ENCODE peak calls at places on chromosomes 11 and 22, in five cellular contexts. One of them, this sample, is unnamed.
A peak's percentile ranks its signal among the peaks of the same experiment; 100 is the strongest.

GRCh38 chr11:64356498-64357411 is 2.2 kb upstream of the RPS6KA4 start:
- DNase-seq in fibroblast of lung: peak; percentile 22
- DNase-seq in K562: peak; percentile 80
- DNase-seq in HCT116: peak; percentile 80
- DNase-seq in PC-3: peak; percentile 79
- DNase-seq in this sample: peak; percentile 57

GRCh38 chr22:27541831-27542230 is 259.7 kb downstream of the MN1 start:
- DNase-seq in fibroblast of lung: no peak
- DNase-seq in K562: no peak
- DNase-seq in HCT116: no peak
- DNase-seq in PC-3: no peak
- DNase-seq in this sample: no peak

GRCh38 chr22:42443240-42444059 is 11.2 kb upstream of the NFAM1 start:
- DNase-seq in fibroblast of lung: no peak
- DNase-seq in K562: no peak
- DNase-seq in HCT116: no peak
- DNase-seq in PC-3: peak; percentile 47
- DNase-seq in this sample: no peak

GRCh38 chr11:36288442-36289225 is 590 bp downstream of the COMMD9 start:
- DNase-seq in fibroblast of lung: no peak
- DNase-seq in K562: no peak
- DNase-seq in HCT116: no peak
- DNase-seq in PC-3: no peak
- DNase-seq in this sample: no peak

GRCh38 chr11:119356349-119357031 is 10.0 kb upstream of the MFRP start:
- DNase-seq in fibroblast of lung: peak; percentile 64
- DNase-seq in K562: peak; percentile 79
- DNase-seq in HCT116: peak; percentile 60
- DNase-seq in PC-3: peak; percentile 70
- DNase-seq in this sample: peak; percentile 68

GRCh38 chr22:29481265-29482000 is 1.4 kb downstream of the NEFH start:
- DNase-seq in fibroblast of lung: no peak
- DNase-seq in K562: peak; percentile 17
- DNase-seq in HCT116: no peak
- DNase-seq in PC-3: no peak
- DNase-seq in this sample: no peak

GRCh38 chr22:47043835-47044721 is 281.6 kb downstream of the TBC1D22A start:
- DNase-seq in fibroblast of lung: peak; percentile 71
- DNase-seq in K562: no peak
- DNase-seq in HCT116: no peak
- DNase-seq in PC-3: no peak
- DNase-seq in this sample: peak; percentile 32

GRCh38 chr22:24290459-24290858 is 19.8 kb downstream of the SPECC1L start:
- DNase-seq in fibroblast of lung: peak; percentile 50
- DNase-seq in K562: no peak
- DNase-seq in HCT116: no peak
- DNase-seq in PC-3: no peak
- DNase-seq in this sample: no peak

GRCh38 chr11:46672381-46672839 is 28.0 kb downstream of the ARHGAP1 start:
- DNase-seq in fibroblast of lung: no peak
- DNase-seq in K562: no peak
- DNase-seq in HCT116: no peak
- DNase-seq in PC-3: no peak
- DNase-seq in this sample: no peak

GRCh38 chr22:36439481-36440271 is 41.8 kb downstream of the TXN2 start:
- DNase-seq in fibroblast of lung: peak; percentile 98
- DNase-seq in K562: peak; percentile 66
- DNase-seq in HCT116: no peak
- DNase-seq in PC-3: peak; percentile 65
- DNase-seq in this sample: no peak

GRCh38 chr11:23923357-23923756 is 573.5 kb upstream of the LUZP2 start:
- DNase-seq in fibroblast of lung: no peak
- DNase-seq in K562: no peak
- DNase-seq in HCT116: no peak
- DNase-seq in PC-3: no peak
- DNase-seq in this sample: no peak

GRCh38 chr11:116454020-116454645 is 318.7 kb downstream of the BUD13 start:
- DNase-seq in fibroblast of lung: peak; percentile 28
- DNase-seq in K562: peak; percentile 16
- DNase-seq in HCT116: no peak
- DNase-seq in PC-3: peak; percentile 52
- DNase-seq in this sample: peak; percentile 49

GRCh38 chr11:11672101-11672500 is 50.3 kb upstream of the GALNT18 start:
- DNase-seq in fibroblast of lung: no peak
- DNase-seq in K562: no peak
- DNase-seq in HCT116: no peak
- DNase-seq in PC-3: no peak
- DNase-seq in this sample: no peak

GRCh38 chr22:28297504-28297903 is 378.4 kb upstream of the PITPNB start:
- DNase-seq in fibroblast of lung: peak; percentile 31
- DNase-seq in K562: no peak
- DNase-seq in HCT116: no peak
- DNase-seq in PC-3: no peak
- DNase-seq in this sample: no peak

GRCh38 chr11:73348838-73349237 is 27.4 kb upstream of the RELT start:
- DNase-seq in fibroblast of lung: no peak
- DNase-seq in K562: no peak
- DNase-seq in HCT116: no peak
- DNase-seq in PC-3: no peak
- DNase-seq in this sample: no peak

GRCh38 chr11:73346186-73346935 is 29.8 kb upstream of the RELT start:
- DNase-seq in fibroblast of lung: no peak
- DNase-seq in K562: no peak
- DNase-seq in HCT116: no peak
- DNase-seq in PC-3: no peak
- DNase-seq in this sample: no peak

GRCh38 chr11:73350908-73351636 is 25.1 kb upstream of the RELT start:
- DNase-seq in fibroblast of lung: peak; percentile 57
- DNase-seq in K562: peak; percentile 86
- DNase-seq in HCT116: peak; percentile 41
- DNase-seq in PC-3: peak; percentile 81
- DNase-seq in this sample: peak; percentile 68

GRCh38 chr11:73347067-73347466 is 29.1 kb upstream of the RELT start:
- DNase-seq in fibroblast of lung: no peak
- DNase-seq in K562: no peak
- DNase-seq in HCT116: no peak
- DNase-seq in PC-3: no peak
- DNase-seq in this sample: no peak

GRCh38 chr11:73349633-73350032 is 26.6 kb upstream of the RELT start:
- DNase-seq in fibroblast of lung: no peak
- DNase-seq in K562: no peak
- DNase-seq in HCT116: no peak
- DNase-seq in PC-3: no peak
- DNase-seq in this sample: no peak
- TF ChIP-seq CTCF in fibroblast of lung: no peak
- TF ChIP-seq CTCF in K562: no peak
- TF ChIP-seq CTCF in HCT116: no peak
- TF ChIP-seq CTCF in PC-3: no peak
- TF ChIP-seq CTCF in this sample: no peak

GRCh38 chr11:122178795-122179194 is 62.8 kb upstream of the BLID start:
- DNase-seq in fibroblast of lung: no peak
- DNase-seq in K562: no peak
- DNase-seq in HCT116: no peak
- DNase-seq in PC-3: peak; percentile 52
- DNase-seq in this sample: no peak
- H3K9ac ChIP-seq in fibroblast of lung: peak overlapping the region; percentile 66
- H3K9ac ChIP-seq in K562: no peak overlapping the region
- H3K9ac ChIP-seq in HCT116: peak overlapping the region; percentile 67
- H3K9ac ChIP-seq in PC-3: peak overlapping the region; percentile 95
- H3K9ac ChIP-seq in this sample: no peak overlapping the region

DNA sequence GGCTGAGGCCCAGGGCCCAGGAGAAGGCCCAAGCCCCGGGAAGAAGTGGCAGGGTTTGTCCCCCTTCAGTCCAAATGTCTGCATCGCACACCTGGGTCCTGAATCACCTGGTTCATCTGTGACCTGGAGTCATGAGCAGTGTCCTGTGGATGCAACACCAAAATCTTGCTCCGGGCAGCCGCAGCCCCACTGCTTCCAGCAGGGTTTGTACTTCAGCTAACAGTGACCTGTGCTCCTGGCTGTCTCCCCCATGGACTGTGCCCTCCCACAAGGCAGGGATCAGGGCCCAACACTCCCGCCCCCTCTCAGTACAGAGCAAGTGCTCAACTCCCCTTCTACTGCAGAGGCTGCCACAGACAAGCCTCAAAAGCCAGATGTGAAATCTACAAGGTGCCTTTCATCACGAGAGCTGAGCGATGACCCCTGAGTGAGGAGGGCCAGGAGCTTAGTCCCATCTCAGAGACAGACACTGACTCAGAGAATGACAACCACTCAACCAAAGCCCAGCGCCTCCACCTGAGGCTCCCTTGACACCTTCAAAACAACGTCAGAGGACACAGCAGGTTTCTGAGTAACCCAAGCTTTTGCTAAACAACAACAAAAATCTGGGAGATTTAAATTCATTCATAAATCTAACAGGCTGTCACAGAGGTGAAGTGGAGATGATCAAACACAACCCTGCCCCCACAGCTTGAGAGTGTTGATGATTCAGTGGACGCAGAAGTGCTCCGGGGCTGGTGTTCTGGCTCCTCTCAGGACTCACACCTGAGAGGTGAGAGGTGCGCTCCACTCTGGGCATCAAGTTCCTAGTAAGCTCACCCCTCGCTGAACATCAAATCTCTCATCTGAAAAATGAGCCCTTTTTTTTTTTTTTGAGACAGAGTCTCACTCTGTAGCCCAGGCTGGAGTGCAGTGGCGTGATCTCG is 3.4 kb downstream of the KIAA0930 start:
- DNase-seq in fibroblast of lung: no peak
- DNase-seq in K562: no peak
- DNase-seq in HCT116: no peak
- DNase-seq in PC-3: no peak
- DNase-seq in this sample: no peak
- H3K4me2 ChIP-seq in fibroblast of lung: no peak overlapping the region
- H3K4me2 ChIP-seq in K562: no peak overlapping the region
- H3K4me2 ChIP-seq in HCT116: no peak overlapping the region
- H3K4me2 ChIP-seq in PC-3: no peak overlapping the region
- H3K4me2 ChIP-seq in this sample: no peak overlapping the region

GRCh38 chr22:17007257-17007656 is 765 bp downstream of the GAB4 start:
- DNase-seq in fibroblast of lung: no peak
- DNase-seq in K562: no peak
- DNase-seq in HCT116: no peak
- DNase-seq in PC-3: no peak
- DNase-seq in this sample: no peak
- TF ChIP-seq CTCF in fibroblast of lung: no peak
- TF ChIP-seq CTCF in K562: no peak
- TF ChIP-seq CTCF in HCT116: no peak
- TF ChIP-seq CTCF in PC-3: no peak
- TF ChIP-seq CTCF in this sample: no peak

DNA sequence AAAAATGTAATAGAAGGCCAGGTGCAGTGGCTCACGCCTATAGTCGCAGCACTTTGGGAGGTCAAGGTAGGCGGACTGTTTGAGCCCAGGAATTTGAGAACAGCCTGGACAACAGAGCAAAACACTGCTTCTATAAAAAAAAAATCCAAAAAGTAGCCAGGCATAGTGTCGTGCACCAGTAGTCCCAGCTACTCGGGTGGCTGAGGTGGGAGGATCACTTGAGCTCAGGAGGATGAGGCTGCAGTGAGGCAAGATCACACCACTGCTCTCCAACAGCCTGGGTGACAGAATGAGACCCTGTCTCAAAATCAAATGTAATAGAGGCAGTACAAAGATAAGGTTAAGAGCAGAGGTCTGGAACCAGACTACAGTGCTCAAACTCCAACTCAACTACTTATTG is 59.6 kb downstream of the DENND5A start:
- DNase-seq in fibroblast of lung: peak; percentile 43
- DNase-seq in K562: no peak
- DNase-seq in HCT116: no peak
- DNase-seq in PC-3: no peak
- DNase-seq in this sample: no peak
- H3K9ac ChIP-seq in fibroblast of lung: no peak overlapping the region
- H3K9ac ChIP-seq in K562: no peak overlapping the region
- H3K9ac ChIP-seq in HCT116: no peak overlapping the region
- H3K9ac ChIP-seq in PC-3: no peak overlapping the region
- H3K9ac ChIP-seq in this sample: no peak overlapping the region

GRCh38 chr11:130022799-130023198 is 20.2 kb upstream of the PRDM10 start:
- DNase-seq in fibroblast of lung: no peak
- DNase-seq in K562: no peak
- DNase-seq in HCT116: no peak
- DNase-seq in PC-3: peak; percentile 21
- DNase-seq in this sample: no peak
- H3K4me2 ChIP-seq in fibroblast of lung: no peak overlapping the region
- H3K4me2 ChIP-seq in K562: no peak overlapping the region
- H3K4me2 ChIP-seq in HCT116: peak overlapping the region; percentile 69
- H3K4me2 ChIP-seq in PC-3: peak overlapping the region; percentile 66
- H3K4me2 ChIP-seq in this sample: no peak overlapping the region

DNA sequence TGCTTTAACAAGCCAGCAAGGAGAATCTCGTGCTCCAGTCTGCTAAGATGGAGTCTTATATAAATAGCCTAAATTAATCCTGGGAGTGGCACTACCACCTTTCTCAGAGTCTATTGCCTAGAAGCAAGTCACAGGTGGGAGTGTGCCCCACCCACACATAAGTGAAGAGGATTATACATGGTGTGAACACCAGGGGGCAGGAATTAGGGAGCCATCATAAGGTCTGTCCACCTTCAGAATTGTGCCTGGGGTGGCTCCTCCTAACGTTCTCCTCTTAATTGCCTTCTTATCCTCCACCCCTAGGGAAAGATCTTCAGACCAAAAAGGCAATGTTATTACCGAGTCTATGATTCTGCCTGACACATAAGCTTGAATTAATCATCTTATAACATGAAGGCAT is 276.8 kb upstream of the SESN3 start:
- DNase-seq in fibroblast of lung: no peak
- DNase-seq in K562: peak; percentile 20
- DNase-seq in HCT116: no peak
- DNase-seq in PC-3: no peak
- DNase-seq in this sample: no peak
- TF ChIP-seq CTCF in fibroblast of lung: no peak
- TF ChIP-seq CTCF in K562: peak; percentile 27
- TF ChIP-seq CTCF in HCT116: no peak
- TF ChIP-seq CTCF in PC-3: no peak
- TF ChIP-seq CTCF in this sample: no peak